ENCODE peak calls at places on chromosome 7, in five cellular contexts. C is esophagus squamous epithelium, B is testis, M is HCT116, Y is lower leg skin. W is an unnamed sample.

GRCh38 chr7:82173400-82174021 is 270.1 kb downstream of the CACNA2D1 start:
- DNase-seq in C (no peak), B (no peak), M (no peak), Y (no peak), W (no peak)

GRCh38 chr7:81470084-81470723 is 299.6 kb downstream of the HGF start:
- DNase-seq in C (no peak), B (peak), M (peak), Y (peak), W (peak)

GRCh38 chr7:84783161-84783803 is 403.6 kb downstream of the SEMA3D start:
- DNase-seq in C (no peak), B (no peak), M (no peak), Y (no peak), W (no peak)

GRCh38 chr7:130959743-130960207 is 225.8 kb upstream of the KLF14 start:
- DNase-seq in C (no peak), B (no peak), M (peak), Y (no peak), W (no peak)

GRCh38 chr7:66013938-66014337 is 31.9 kb upstream of the GUSB start:
- DNase-seq in C (no peak), B (peak), M (peak), Y (no peak), W (no peak)

GRCh38 chr7:81525901-81526300 is 243.9 kb downstream of the HGF start:
- DNase-seq in C (no peak), B (no peak), M (no peak), Y (no peak), W (no peak)

GRCh38 chr7:41103331-41103730 is 599.6 kb downstream of the INHBA start:
- DNase-seq in C (no peak), B (no peak), M (no peak), Y (no peak), W (no peak)

GRCh38 chr7:39667354-39667923 is 44.1 kb downstream of the RALA start:
- DNase-seq in C (no peak), B (no peak), M (no peak), Y (no peak), W (no peak)

GRCh38 chr7:116588225-116588624 is 63.4 kb downstream of the CAV1 start:
- DNase-seq in C (no peak), B (no peak), M (no peak), Y (no peak), W (no peak)

GRCh38 chr7:101814081-101814995 is 3.1 kb upstream of the CUX1 start:
- DNase-seq in C (no peak), B (peak), M (no peak), Y (peak), W (peak)

GRCh38 chr7:157460721-157461120 is 123.9 kb downstream of the DNAJB6 start:
- DNase-seq in C (no peak), B (no peak), M (no peak), Y (peak), W (no peak)

GRCh38 chr7:105691029-105691691 is 109.9 kb upstream of the EFCAB10 start:
- DNase-seq in C (no peak), B (no peak), M (no peak), Y (no peak), W (peak)

GRCh38 chr7:47080816-47081215 is 501.1 kb downstream of the TNS3 start:
- DNase-seq in C (no peak), B (no peak), M (no peak), Y (no peak), W (no peak)

GRCh38 chr7:113113912-113114311 is 4.4 kb downstream of the SMIM30 start:
- DNase-seq in C (no peak), B (no peak), M (no peak), Y (no peak), W (no peak)

GRCh38 chr7:87345166-87345927 is at the start of gene CROT:
- DNase-seq in C (peak), B (peak), M (no peak), Y (peak), W (peak)
- TF ChIP-seq POLR2A in C (peak), B (no peak), M (no peak), Y (no peak), W (peak)

GRCh38 chr7:150716368-150716767 is at the start of gene GIMAP1:
- DNase-seq in C (no peak), B (peak), M (no peak), Y (no peak), W (no peak)
- TF ChIP-seq POLR2A in C (no peak), B (no peak), M (no peak), Y (no peak), W (no peak)

DNA sequence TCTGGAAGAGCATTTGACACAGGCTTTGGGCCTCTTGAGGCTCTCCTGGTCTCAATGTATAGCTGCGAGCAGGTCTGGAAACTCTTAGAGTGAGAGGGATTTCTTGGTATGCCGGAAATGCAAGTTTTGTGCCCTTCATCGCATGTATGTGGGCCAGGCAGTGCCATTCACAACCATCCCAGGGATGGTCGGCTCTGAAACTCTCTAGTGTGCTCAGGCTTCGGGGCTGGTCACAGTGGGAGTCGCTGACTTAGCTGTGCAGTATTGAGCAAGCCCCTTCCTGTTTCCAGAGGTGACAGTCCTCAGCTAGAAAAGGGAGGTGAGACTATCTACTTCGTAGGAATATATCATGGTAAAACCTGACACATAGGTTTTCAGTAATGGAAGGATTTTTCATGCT is 2.0 kb upstream of the AOAH start:
- DNase-seq in C (no peak), B (no peak), M (no peak), Y (no peak), W (no peak)
- TF ChIP-seq POLR2A in C (no peak), B (no peak), M (no peak), Y (no peak), W (no peak)

GRCh38 chr7:134669845-134670373 is 23.3 kb downstream of the BPGM start:
- DNase-seq in C (no peak), B (no peak), M (peak), Y (no peak), W (peak)
- TF ChIP-seq POLR2A in C (no peak), B (no peak), M (no peak), Y (no peak), W (no peak)